ENCODE peak calls at places on chromosomes 6 and 20, in nine cellular contexts. O is COR-L47, T is AG04450, P is choroid plexus epithelial cell, I is GM03348, D is neural crest cell, K is nucleus accumbens, G is AG08396, C is epithelial cell of esophagus. N is an unnamed sample.

GRCh38 chr20:38635721-38636285 is 34.2 kb downstream of the ARHGAP40 start:
- DNase-seq in O (no peak), T (no peak), P (peak), I (no peak), D (no peak), K (no peak), G (peak), C (peak), N (no peak)

GRCh38 chr6:40152701-40153100 is 218.4 kb upstream of the MOCS1 start:
- DNase-seq in O (no peak), T (no peak), P (no peak), I (no peak), D (no peak), K (no peak), G (no peak), C (no peak), N (no peak)

GRCh38 chr6:138987299-138987642 is 782 bp downstream of the REPS1 start:
- DNase-seq in O (no peak), T (no peak), P (no peak), I (no peak), D (peak), K (peak), G (no peak), C (no peak), N (no peak)

GRCh38 chr20:57662313-57663240 is 42.4 kb upstream of the ZBP1 start:
- DNase-seq in O (no peak), T (no peak), P (no peak), I (no peak), D (no peak), K (no peak), G (no peak), C (no peak), N (no peak)

GRCh38 chr6:108001696-108002231 is 43.8 kb upstream of the SEC63 start:
- DNase-seq in O (no peak), T (no peak), P (no peak), I (no peak), D (no peak), K (no peak), G (no peak), C (no peak), N (no peak)

GRCh38 chr20:51382986-51383821 is 159.3 kb downstream of the NFATC2 start:
- DNase-seq in O (peak), T (no peak), P (no peak), I (peak), D (no peak), K (no peak), G (no peak), C (peak), N (no peak)

GRCh38 chr6:68032217-68032616 is 602.9 kb upstream of the ADGRB3 start:
- DNase-seq in O (no peak), T (no peak), P (no peak), I (no peak), D (no peak), K (no peak), G (no peak), C (no peak), N (no peak)

GRCh38 chr20:16263582-16263981 is 309.7 kb downstream of the KIF16B start:
- DNase-seq in O (no peak), T (no peak), P (no peak), I (no peak), D (no peak), K (no peak), G (no peak), C (no peak), N (no peak)

GRCh38 chr20:63303095-63303666 is 10.2 kb downstream of the COL20A1 start:
- DNase-seq in O (no peak), T (no peak), P (no peak), I (no peak), D (no peak), K (no peak), G (no peak), C (no peak), N (no peak)

N was measured in KG1.